ENCODE peak calls at places on chromosomes 12 and 14, in eight cellular contexts. K, I, S, H, R, N, B and J are unnamed samples.

GRCh38 chr14:99883866-99884650 is 90.8 kb downstream of the EML1 start:
- DNase-seq in K (no peak), I (no peak), S (no peak), H (no peak), R (no peak), N (no peak), B (no peak), J (no peak)

GRCh38 chr14:60485600-60486251 is at the start of gene C14orf39:
- DNase-seq in K (no peak), I (no peak), S (no peak), H (peak; percentile 78), R (peak; percentile 75), N (no peak), B (no peak), J (no peak)

GRCh38 chr12:132327351-132328171 is 1.8 kb downstream of the GALNT9 start:
- DNase-seq in K (peak; percentile 68), I (peak; percentile 82), S (peak; percentile 48), H (peak; percentile 76), R (peak; percentile 75), N (peak; percentile 97), B (peak; percentile 88), J (no peak)

GRCh38 chr12:96034631-96035282 is 630 bp downstream of the LTA4H start:
- DNase-seq in K (peak; percentile 32), I (peak; percentile 58), S (no peak), H (peak; percentile 29), R (peak; percentile 40), N (peak; percentile 50), B (peak; percentile 35), J (no peak)

GRCh38 chr14:36068777-36069534 is 107.6 kb downstream of the PTCSC3 start:
- DNase-seq in K (peak; percentile 28), I (peak; percentile 58), S (peak; percentile 13), H (no peak), R (no peak), N (no peak), B (peak; percentile 80), J (no peak)

GRCh38 chr14:79551591-79551990 is 659.7 kb downstream of the DIO2 start:
- DNase-seq in K (no peak), I (no peak), S (no peak), H (no peak), R (no peak), N (no peak), B (no peak), J (no peak)

GRCh38 chr14:87111141-87111540 is 881.8 kb downstream of the GALC start:
- DNase-seq in K (no peak), I (no peak), S (no peak), H (no peak), R (no peak), N (no peak), B (peak; percentile 39), J (no peak)

GRCh38 chr12:90925562-90925961 is 29.4 kb downstream of the CCER1 start:
- DNase-seq in K (no peak), I (no peak), S (peak; percentile 9), H (no peak), R (no peak), N (no peak), B (no peak), J (no peak)

GRCh38 chr14:70811578-70811977 is 2.3 kb upstream of the MAP3K9 start:
- DNase-seq in K (no peak), I (no peak), S (no peak), H (no peak), R (no peak), N (no peak), B (no peak), J (no peak)

GRCh38 chr14:54312166-54312801 is 84.5 kb upstream of the CDKN3 start:
- DNase-seq in K (no peak), I (peak; percentile 95), S (peak; percentile 40), H (peak; percentile 96), R (no peak), N (no peak), B (peak; percentile 83), J (no peak)